ENCODE peak calls at places on chromosomes 4 and X, in ten cellular contexts. One of them, this sample, is unnamed.
A peak's percentile ranks its signal among the peaks of the same experiment; 100 is the strongest.

GRCh38 chrX:138492371-138492770 is 219.1 kb downstream of the FGF13 start:
- DNase-seq in trophoblast cell: no peak
- DNase-seq in retinal pigment epithelial cell: no peak
- DNase-seq in fibroblast of mammary gland: no peak
- DNase-seq in GM06990: no peak
- DNase-seq in CD8-positive, alpha-beta T cell: no peak
- DNase-seq in psoas muscle: no peak
- DNase-seq in BE2C: no peak
- DNase-seq in kidney epithelial cell: no peak
- DNase-seq in Panc1: no peak
- DNase-seq in this sample: no peak

GRCh38 chr4:168541608-168541953 is 44.7 kb downstream of the PALLD start:
- DNase-seq in trophoblast cell: no peak
- DNase-seq in retinal pigment epithelial cell: no peak
- DNase-seq in fibroblast of mammary gland: peak; percentile 85
- DNase-seq in GM06990: no peak
- DNase-seq in CD8-positive, alpha-beta T cell: no peak
- DNase-seq in psoas muscle: no peak
- DNase-seq in BE2C: no peak
- DNase-seq in kidney epithelial cell: no peak
- DNase-seq in Panc1: no peak
- DNase-seq in this sample: no peak

GRCh38 chr4:107564326-107564725 is 155.7 kb downstream of the PAPSS1 start:
- DNase-seq in trophoblast cell: no peak
- DNase-seq in retinal pigment epithelial cell: peak; percentile 60
- DNase-seq in fibroblast of mammary gland: peak; percentile 1
- DNase-seq in GM06990: no peak
- DNase-seq in CD8-positive, alpha-beta T cell: no peak
- DNase-seq in psoas muscle: no peak
- DNase-seq in BE2C: no peak
- DNase-seq in kidney epithelial cell: no peak
- DNase-seq in Panc1: no peak
- DNase-seq in this sample: no peak

GRCh38 chrX:46461653-46462191 is 83.5 kb downstream of the ZNF674 start:
- DNase-seq in trophoblast cell: no peak
- DNase-seq in retinal pigment epithelial cell: no peak
- DNase-seq in fibroblast of mammary gland: no peak
- DNase-seq in GM06990: peak; percentile 43
- DNase-seq in CD8-positive, alpha-beta T cell: no peak
- DNase-seq in psoas muscle: no peak
- DNase-seq in BE2C: no peak
- DNase-seq in kidney epithelial cell: no peak
- DNase-seq in Panc1: no peak
- DNase-seq in this sample: no peak

GRCh38 chr4:147891476-147892115 is 159.7 kb downstream of the ARHGAP10 start:
- DNase-seq in trophoblast cell: no peak
- DNase-seq in retinal pigment epithelial cell: no peak
- DNase-seq in fibroblast of mammary gland: no peak
- DNase-seq in GM06990: no peak
- DNase-seq in CD8-positive, alpha-beta T cell: no peak
- DNase-seq in psoas muscle: no peak
- DNase-seq in BE2C: no peak
- DNase-seq in kidney epithelial cell: no peak
- DNase-seq in Panc1: no peak
- DNase-seq in this sample: no peak

GRCh38 chrX:44223150-44223549 is 120.3 kb downstream of the EFHC2 start:
- DNase-seq in trophoblast cell: no peak
- DNase-seq in retinal pigment epithelial cell: peak; percentile 53
- DNase-seq in fibroblast of mammary gland: peak; percentile 80
- DNase-seq in GM06990: no peak
- DNase-seq in CD8-positive, alpha-beta T cell: no peak
- DNase-seq in psoas muscle: no peak
- DNase-seq in BE2C: no peak
- DNase-seq in kidney epithelial cell: peak; percentile 10
- DNase-seq in Panc1: no peak
- DNase-seq in this sample: no peak

GRCh38 chr4:38062088-38062893 is 102.1 kb downstream of the PTTG2 start:
- DNase-seq in trophoblast cell: peak; percentile 44
- DNase-seq in retinal pigment epithelial cell: no peak
- DNase-seq in fibroblast of mammary gland: peak; percentile 86
- DNase-seq in GM06990: no peak
- DNase-seq in CD8-positive, alpha-beta T cell: peak; percentile 67
- DNase-seq in psoas muscle: peak; percentile 76
- DNase-seq in BE2C: peak; percentile 76
- DNase-seq in kidney epithelial cell: no peak
- DNase-seq in Panc1: peak; percentile 41
- DNase-seq in this sample: peak; percentile 86

GRCh38 chr4:168907119-168907698 is 102.8 kb downstream of the CBR4 start:
- DNase-seq in trophoblast cell: no peak
- DNase-seq in retinal pigment epithelial cell: no peak
- DNase-seq in fibroblast of mammary gland: peak; percentile 22
- DNase-seq in GM06990: no peak
- DNase-seq in CD8-positive, alpha-beta T cell: no peak
- DNase-seq in psoas muscle: no peak
- DNase-seq in BE2C: no peak
- DNase-seq in kidney epithelial cell: no peak
- DNase-seq in Panc1: no peak
- DNase-seq in this sample: no peak

GRCh38 chr4:174216935-174217272 is 66.6 kb downstream of the FBXO8 start:
- DNase-seq in trophoblast cell: no peak
- DNase-seq in retinal pigment epithelial cell: no peak
- DNase-seq in fibroblast of mammary gland: no peak
- DNase-seq in GM06990: no peak
- DNase-seq in CD8-positive, alpha-beta T cell: no peak
- DNase-seq in psoas muscle: no peak
- DNase-seq in BE2C: no peak
- DNase-seq in kidney epithelial cell: no peak
- DNase-seq in Panc1: no peak
- DNase-seq in this sample: no peak

GRCh38 chr4:95761441-95761840 is 78.5 kb upstream of the PDHA2 start:
- DNase-seq in trophoblast cell: peak; percentile 12
- DNase-seq in retinal pigment epithelial cell: no peak
- DNase-seq in fibroblast of mammary gland: peak; percentile 30
- DNase-seq in GM06990: no peak
- DNase-seq in CD8-positive, alpha-beta T cell: no peak
- DNase-seq in psoas muscle: no peak
- DNase-seq in BE2C: peak; percentile 29
- DNase-seq in kidney epithelial cell: peak; percentile 10
- DNase-seq in Panc1: no peak
- DNase-seq in this sample: no peak

GRCh38 chr4:3285558-3286334 is 7.1 kb upstream of the RGS12 start:
- DNase-seq in trophoblast cell: peak; percentile 81
- DNase-seq in retinal pigment epithelial cell: no peak
- DNase-seq in fibroblast of mammary gland: peak; percentile 67
- DNase-seq in GM06990: peak; percentile 67
- DNase-seq in CD8-positive, alpha-beta T cell: no peak
- DNase-seq in psoas muscle: peak; percentile 55
- DNase-seq in BE2C: no peak
- DNase-seq in kidney epithelial cell: no peak
- DNase-seq in Panc1: no peak
- DNase-seq in this sample: peak; percentile 81

DNA sequence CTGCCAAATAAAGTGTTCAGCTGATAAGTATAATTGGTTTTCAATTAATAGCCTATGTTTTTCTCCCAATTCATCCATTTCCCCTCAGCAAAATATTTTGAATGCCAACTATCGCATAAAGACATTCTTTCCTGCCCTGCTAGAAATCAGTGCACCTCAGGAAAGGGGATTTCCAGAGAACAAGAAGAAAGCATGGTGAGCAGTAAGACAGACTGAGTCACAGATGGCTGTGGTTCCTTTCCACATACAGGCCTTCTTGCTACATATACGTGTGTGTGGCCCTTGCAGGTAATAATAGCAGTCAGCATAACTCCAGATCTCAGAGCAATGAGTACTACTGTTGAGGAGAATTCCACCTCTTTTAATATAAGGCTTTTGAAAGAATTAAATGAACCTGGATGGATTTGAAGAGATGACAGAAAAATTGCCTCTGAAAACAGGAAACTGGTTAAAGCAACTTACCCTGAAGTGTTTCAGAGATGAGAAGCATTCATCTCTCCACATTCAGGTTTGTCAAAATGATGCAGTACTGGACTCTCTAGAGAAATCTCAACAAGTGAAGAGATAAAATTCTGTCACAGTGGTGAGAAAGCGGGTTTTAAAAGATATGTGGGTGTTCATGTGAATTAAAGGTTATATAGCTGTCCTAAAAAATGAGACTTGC is 13.6 kb downstream of the GASK1B start:
- DNase-seq in trophoblast cell: peak; percentile 51
- DNase-seq in retinal pigment epithelial cell: no peak
- DNase-seq in fibroblast of mammary gland: peak; percentile 72
- DNase-seq in GM06990: no peak
- DNase-seq in CD8-positive, alpha-beta T cell: no peak
- DNase-seq in psoas muscle: no peak
- DNase-seq in BE2C: no peak
- DNase-seq in kidney epithelial cell: peak; percentile 89
- DNase-seq in Panc1: no peak
- DNase-seq in this sample: no peak
- H3K4me3 ChIP-seq in trophoblast cell: no peak overlapping the region
- H3K4me3 ChIP-seq in retinal pigment epithelial cell: no peak overlapping the region
- H3K4me3 ChIP-seq in fibroblast of mammary gland: no peak overlapping the region
- H3K4me3 ChIP-seq in GM06990: no peak overlapping the region
- H3K4me3 ChIP-seq in CD8-positive, alpha-beta T cell: no peak overlapping the region
- H3K4me3 ChIP-seq in psoas muscle: no peak overlapping the region
- H3K4me3 ChIP-seq in BE2C: no peak overlapping the region
- H3K4me3 ChIP-seq in kidney epithelial cell: no peak overlapping the region
- H3K4me3 ChIP-seq in Panc1: no peak overlapping the region
- H3K4me3 ChIP-seq in this sample: peak overlapping the region; percentile 34

GRCh38 chr4:82801910-82802521 is 3.4 kb upstream of the SCD5 start:
- DNase-seq in trophoblast cell: no peak
- DNase-seq in retinal pigment epithelial cell: no peak
- DNase-seq in fibroblast of mammary gland: peak; percentile 54
- DNase-seq in GM06990: no peak
- DNase-seq in CD8-positive, alpha-beta T cell: no peak
- DNase-seq in psoas muscle: no peak
- DNase-seq in BE2C: peak; percentile 41
- DNase-seq in kidney epithelial cell: no peak
- DNase-seq in Panc1: no peak
- DNase-seq in this sample: no peak

GRCh38 chr4:82799006-82799881 is 648 bp upstream of the SCD5 start:
- DNase-seq in trophoblast cell: no peak
- DNase-seq in retinal pigment epithelial cell: no peak
- DNase-seq in fibroblast of mammary gland: no peak
- DNase-seq in GM06990: peak; percentile 14
- DNase-seq in CD8-positive, alpha-beta T cell: no peak
- DNase-seq in psoas muscle: no peak
- DNase-seq in BE2C: no peak
- DNase-seq in kidney epithelial cell: no peak
- DNase-seq in Panc1: no peak
- DNase-seq in this sample: no peak

GRCh38 chr4:82797048-82797590 is 1.5 kb downstream of the SCD5 start:
- DNase-seq in trophoblast cell: no peak
- DNase-seq in retinal pigment epithelial cell: no peak
- DNase-seq in fibroblast of mammary gland: no peak
- DNase-seq in GM06990: no peak
- DNase-seq in CD8-positive, alpha-beta T cell: no peak
- DNase-seq in psoas muscle: no peak
- DNase-seq in BE2C: peak; percentile 21
- DNase-seq in kidney epithelial cell: no peak
- DNase-seq in Panc1: no peak
- DNase-seq in this sample: no peak

GRCh38 chr4:82798168-82799005 is at the start of gene SCD5:
- DNase-seq in trophoblast cell: no peak
- DNase-seq in retinal pigment epithelial cell: no peak
- DNase-seq in fibroblast of mammary gland: peak; percentile 73
- DNase-seq in GM06990: peak; percentile 73
- DNase-seq in CD8-positive, alpha-beta T cell: peak; percentile 64
- DNase-seq in psoas muscle: peak; percentile 61
- DNase-seq in BE2C: peak; percentile 56
- DNase-seq in kidney epithelial cell: no peak
- DNase-seq in Panc1: no peak
- DNase-seq in this sample: peak; percentile 79

GRCh38 chr4:82797591-82798081 is 960 bp downstream of the SCD5 start:
- DNase-seq in trophoblast cell: no peak
- DNase-seq in retinal pigment epithelial cell: no peak
- DNase-seq in fibroblast of mammary gland: no peak
- DNase-seq in GM06990: peak; percentile 30
- DNase-seq in CD8-positive, alpha-beta T cell: peak; percentile 5
- DNase-seq in psoas muscle: peak; percentile 32
- DNase-seq in BE2C: peak; percentile 36
- DNase-seq in kidney epithelial cell: no peak
- DNase-seq in Panc1: no peak
- DNase-seq in this sample: peak; percentile 49
- H3K4me3 ChIP-seq in trophoblast cell: peak overlapping the region; percentile 59
- H3K4me3 ChIP-seq in retinal pigment epithelial cell: peak overlapping the region; percentile 66
- H3K4me3 ChIP-seq in fibroblast of mammary gland: peak overlapping the region; percentile 58
- H3K4me3 ChIP-seq in GM06990: peak overlapping the region; percentile 63
- H3K4me3 ChIP-seq in CD8-positive, alpha-beta T cell: peak overlapping the region; percentile 5
- H3K4me3 ChIP-seq in psoas muscle: peak overlapping the region; percentile 72
- H3K4me3 ChIP-seq in BE2C: peak overlapping the region; percentile 65
- H3K4me3 ChIP-seq in kidney epithelial cell: peak overlapping the region; percentile 57
- H3K4me3 ChIP-seq in Panc1: peak overlapping the region; percentile 50
- H3K4me3 ChIP-seq in this sample: peak overlapping the region; percentile 75

GRCh38 chrX:131703646-131704045 is 159.8 kb downstream of the OR13H1 start:
- DNase-seq in trophoblast cell: peak; percentile 12
- DNase-seq in retinal pigment epithelial cell: no peak
- DNase-seq in fibroblast of mammary gland: no peak
- DNase-seq in GM06990: no peak
- DNase-seq in CD8-positive, alpha-beta T cell: no peak
- DNase-seq in psoas muscle: no peak
- DNase-seq in BE2C: no peak
- DNase-seq in kidney epithelial cell: no peak
- DNase-seq in Panc1: no peak
- DNase-seq in this sample: no peak
- H3K4me3 ChIP-seq in trophoblast cell: no peak overlapping the region
- H3K4me3 ChIP-seq in retinal pigment epithelial cell: no peak overlapping the region
- H3K4me3 ChIP-seq in fibroblast of mammary gland: no peak overlapping the region
- H3K4me3 ChIP-seq in GM06990: no peak overlapping the region
- H3K4me3 ChIP-seq in CD8-positive, alpha-beta T cell: no peak overlapping the region
- H3K4me3 ChIP-seq in psoas muscle: peak overlapping the region; percentile 68
- H3K4me3 ChIP-seq in BE2C: no peak overlapping the region
- H3K4me3 ChIP-seq in kidney epithelial cell: no peak overlapping the region
- H3K4me3 ChIP-seq in Panc1: peak overlapping the region; percentile 77
- H3K4me3 ChIP-seq in this sample: no peak overlapping the region

DNA sequence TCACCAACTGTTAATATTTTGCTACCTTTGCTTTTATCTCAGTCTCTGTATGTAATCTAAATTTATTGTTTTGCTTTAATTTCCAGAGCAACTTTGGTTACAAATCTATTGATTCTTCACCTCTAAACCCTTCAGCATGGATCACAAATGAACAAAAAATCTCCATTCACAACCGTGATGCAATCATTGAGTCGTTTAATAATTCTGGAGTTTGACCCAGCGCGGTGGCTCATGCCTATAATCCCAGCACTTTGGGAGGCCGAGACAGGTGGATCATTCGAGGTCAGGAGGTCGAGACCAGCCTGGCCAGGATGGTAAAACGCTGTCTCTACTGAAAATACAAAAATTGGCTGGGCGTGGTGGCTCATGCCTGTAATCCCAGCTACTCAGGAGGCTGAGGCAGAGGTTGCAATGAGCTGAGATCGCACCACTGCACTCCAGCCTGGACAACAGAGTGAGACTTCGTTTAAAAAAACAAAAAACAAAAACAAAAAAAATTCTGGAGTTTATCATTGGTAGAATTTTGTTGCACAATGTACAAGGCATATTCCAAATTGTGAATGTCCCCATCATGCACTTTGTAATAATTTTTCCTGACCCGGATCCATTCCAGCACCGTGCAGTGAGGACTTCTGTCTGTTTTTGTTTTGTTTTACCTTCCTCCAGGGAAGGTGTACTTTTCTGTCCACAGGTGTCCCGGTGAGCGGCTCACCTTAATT is 2.3 kb upstream of the IDUA start:
- DNase-seq in trophoblast cell: no peak
- DNase-seq in retinal pigment epithelial cell: no peak
- DNase-seq in fibroblast of mammary gland: no peak
- DNase-seq in GM06990: no peak
- DNase-seq in CD8-positive, alpha-beta T cell: no peak
- DNase-seq in psoas muscle: no peak
- DNase-seq in BE2C: no peak
- DNase-seq in kidney epithelial cell: no peak
- DNase-seq in Panc1: no peak
- DNase-seq in this sample: no peak
- H3K4me3 ChIP-seq in trophoblast cell: no peak overlapping the region
- H3K4me3 ChIP-seq in retinal pigment epithelial cell: peak overlapping the region; percentile 32
- H3K4me3 ChIP-seq in fibroblast of mammary gland: no peak overlapping the region
- H3K4me3 ChIP-seq in GM06990: no peak overlapping the region
- H3K4me3 ChIP-seq in CD8-positive, alpha-beta T cell: peak overlapping the region; percentile 42
- H3K4me3 ChIP-seq in psoas muscle: peak overlapping the region; percentile 44
- H3K4me3 ChIP-seq in BE2C: no peak overlapping the region
- H3K4me3 ChIP-seq in kidney epithelial cell: no peak overlapping the region
- H3K4me3 ChIP-seq in Panc1: peak overlapping the region; percentile 21
- H3K4me3 ChIP-seq in this sample: no peak overlapping the region

This sample was measured in aorta.